ENCODE peak calls at places on chromosome 21, in ten cellular contexts. M is DMS 273 treated with DMSO at 0.1 percent for 48 hours; X is NCI-H460; P is stimulated activated CD8-positive, alpha-beta memory T cell treated with anti-CD3 and anti-CD28 coated beads, Interleukin-15, amount 100 ng/mL, for 48 hours; J is mesenteric fat pad; T is naive thymus-derived CD8-positive, alpha-beta T cell; S is NCI-H510A; O is body of pancreas; W is H9; Y is amniotic stem cell. U is an unnamed sample.

GRCh38 chr21:46003575-46004007 is 22.0 kb downstream of the COL6A1 start:
- DNase-seq in M (no peak), X (no peak), P (no peak), J (peak), T (no peak), S (no peak), O (no peak), W (peak), Y (no peak), U (no peak)

GRCh38 chr21:45014747-45015468 is 59.5 kb upstream of the ADARB1 start:
- DNase-seq in M (no peak), X (no peak), P (no peak), J (no peak), T (no peak), S (no peak), O (no peak), W (no peak), Y (no peak), U (no peak)

GRCh38 chr21:36156815-36157670 is at the start of gene DOP1B:
- DNase-seq in M (no peak), X (no peak), P (no peak), J (no peak), T (no peak), S (no peak), O (no peak), W (no peak), Y (no peak), U (no peak)

GRCh38 chr21:44567481-44568171 is 5.9 kb upstream of the KRTAP10-4 start:
- DNase-seq in M (no peak), X (no peak), P (no peak), J (no peak), T (no peak), S (no peak), O (no peak), W (no peak), Y (no peak), U (no peak)

GRCh38 chr21:27772816-27773215 is 805.9 kb upstream of the ADAMTS5 start:
- DNase-seq in M (no peak), X (no peak), P (no peak), J (no peak), T (no peak), S (no peak), O (no peak), W (no peak), Y (no peak), U (peak)

GRCh38 chr21:45421071-45421845 is 16.3 kb downstream of the COL18A1 start:
- DNase-seq in M (no peak), X (no peak), P (no peak), J (no peak), T (no peak), S (no peak), O (peak), W (no peak), Y (no peak), U (no peak)

GRCh38 chr21:32257952-32258785 is 20.7 kb downstream of the MIS18A start:
- DNase-seq in M (peak), X (peak), P (no peak), J (no peak), T (peak), S (peak), O (peak), W (peak), Y (peak), U (peak)

GRCh38 chr21:35563885-35564451 is 496.4 kb downstream of the SETD4 start:
- DNase-seq in M (no peak), X (no peak), P (no peak), J (no peak), T (no peak), S (no peak), O (peak), W (no peak), Y (peak), U (peak)

GRCh38 chr21:32499249-32500055 is 85.9 kb downstream of the TCP10L start:
- DNase-seq in M (no peak), X (no peak), P (no peak), J (peak), T (no peak), S (no peak), O (no peak), W (no peak), Y (peak), U (peak)

GRCh38 chr21:23471877-23472276 is 2135.4 kb downstream of the MRPL39 start:
- DNase-seq in M (no peak), X (no peak), P (no peak), J (no peak), T (no peak), S (no peak), O (no peak), W (no peak), Y (no peak), U (no peak)

U was measured in fibroblast of villous mesenchyme.